ENCODE peak calls at places on chromosomes 1 and 21, in five cellular contexts. P is pancreas, X is dorsolateral prefrontal cortex, Y is AG04450, K is fibroblast of lung. L is an unnamed sample.

GRCh38 chr1:169928438-169929209 is 34.9 kb upstream of the SCYL3 start:
- DNase-seq in P (no peak), X (no peak), Y (peak; percentile 16), K (peak; percentile 80), L (no peak)

GRCh38 chr1:82284213-82284612 is 483.5 kb downstream of the ADGRL2 start:
- DNase-seq in P (no peak), X (no peak), Y (no peak), K (peak; percentile 65), L (no peak)

GRCh38 chr21:31235671-31236450 is 108.2 kb downstream of the TIAM1 start:
- DNase-seq in P (no peak), X (no peak), Y (no peak), K (no peak), L (no peak)

GRCh38 chr1:12345350-12346217 is 115.8 kb downstream of the VPS13D start:
- DNase-seq in P (no peak), X (no peak), Y (no peak), K (no peak), L (no peak)

GRCh38 chr1:247857986-247858356 is 984 bp downstream of the TRIM58 start:
- DNase-seq in P (no peak), X (no peak), Y (no peak), K (no peak), L (no peak)

GRCh38 chr1:3277121-3277520 is 177.3 kb upstream of the ARHGEF16 start:
- DNase-seq in P (peak; percentile 22), X (no peak), Y (no peak), K (no peak), L (no peak)

GRCh38 chr1:182764029-182764768 is 25.4 kb upstream of the NPL start:
- DNase-seq in P (no peak), X (no peak), Y (no peak), K (no peak), L (no peak)

GRCh38 chr21:30567617-30568016 is 6.5 kb upstream of the KRTAP19-7 start:
- DNase-seq in P (no peak), X (no peak), Y (no peak), K (no peak), L (no peak)

GRCh38 chr21:45442276-45442675 is 37.3 kb downstream of the COL18A1 start:
- DNase-seq in P (peak; percentile 16), X (no peak), Y (no peak), K (no peak), L (no peak)

GRCh38 chr21:43815107-43815742 is 25.8 kb downstream of the RRP1 start:
- DNase-seq in P (no peak), X (no peak), Y (no peak), K (no peak), L (no peak)

GRCh38 chr1:169694304-169694703 is 17.1 kb downstream of the SELL start:
- DNase-seq in P (no peak), X (no peak), Y (no peak), K (no peak), L (no peak)

GRCh38 chr1:185956881-185957280 is 222.7 kb downstream of the HMCN1 start:
- DNase-seq in P (no peak), X (no peak), Y (no peak), K (no peak), L (no peak)

GRCh38 chr1:47684964-47685762 is 247.3 kb downstream of the FOXD2 start:
- DNase-seq in P (no peak), X (no peak), Y (no peak), K (no peak), L (no peak)

GRCh38 chr1:236501093-236501492 is 22.7 kb upstream of the LGALS8 start:
- DNase-seq in P (no peak), X (no peak), Y (no peak), K (no peak), L (no peak)

GRCh38 chr1:236502579-236502971 is 21.2 kb upstream of the LGALS8 start:
- DNase-seq in P (no peak), X (no peak), Y (no peak), K (no peak), L (no peak)

GRCh38 chr1:236507022-236507700 is 16.6 kb upstream of the LGALS8 start:
- DNase-seq in P (no peak), X (no peak), Y (no peak), K (no peak), L (no peak)

GRCh38 chr1:236497908-236498307 is 25.9 kb upstream of the LGALS8 start:
- DNase-seq in P (no peak), X (no peak), Y (no peak), K (no peak), L (no peak)

DNA sequence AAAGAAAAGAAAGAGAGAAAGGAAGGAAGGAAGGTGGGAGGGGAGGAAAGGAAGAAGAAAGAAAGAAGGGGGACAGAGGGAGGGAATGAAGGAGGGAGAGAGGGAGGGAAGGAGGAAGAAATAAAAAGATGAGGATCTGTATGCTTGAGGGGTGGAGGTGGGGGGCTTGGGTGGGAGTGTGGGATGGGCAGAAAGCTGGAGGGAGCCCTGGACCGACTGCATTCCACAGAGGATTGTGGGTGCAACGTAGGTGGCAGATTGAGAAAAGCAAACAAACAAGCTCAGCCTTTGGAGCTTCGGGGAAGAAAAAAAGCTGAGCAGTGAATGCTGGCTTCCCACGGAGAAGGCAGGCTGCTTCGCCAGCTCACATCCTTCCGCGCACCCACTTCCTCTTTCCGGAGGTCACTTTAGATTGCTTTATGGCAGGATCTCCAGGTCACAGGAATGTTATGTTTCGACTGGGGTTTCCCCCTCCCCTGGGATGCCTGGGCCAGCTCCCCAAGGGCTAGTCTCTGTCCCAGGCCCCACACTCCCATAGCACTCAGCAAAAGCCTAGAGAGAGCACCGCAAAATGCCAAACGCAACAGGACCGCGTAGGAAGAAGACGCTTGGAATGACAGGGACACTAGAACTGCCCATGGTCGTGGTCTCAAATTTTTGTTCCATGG is 20.7 kb upstream of the LGALS8 start:
- DNase-seq in P (peak; percentile 54), X (no peak), Y (peak; percentile 47), K (peak; percentile 51), L (no peak)
- H3K4me3 ChIP-seq in P (no peak overlapping the region), X (peak overlapping the region; percentile 51), Y (peak overlapping the region; percentile 31), K (no peak overlapping the region), L (no peak overlapping the region)

DNA sequence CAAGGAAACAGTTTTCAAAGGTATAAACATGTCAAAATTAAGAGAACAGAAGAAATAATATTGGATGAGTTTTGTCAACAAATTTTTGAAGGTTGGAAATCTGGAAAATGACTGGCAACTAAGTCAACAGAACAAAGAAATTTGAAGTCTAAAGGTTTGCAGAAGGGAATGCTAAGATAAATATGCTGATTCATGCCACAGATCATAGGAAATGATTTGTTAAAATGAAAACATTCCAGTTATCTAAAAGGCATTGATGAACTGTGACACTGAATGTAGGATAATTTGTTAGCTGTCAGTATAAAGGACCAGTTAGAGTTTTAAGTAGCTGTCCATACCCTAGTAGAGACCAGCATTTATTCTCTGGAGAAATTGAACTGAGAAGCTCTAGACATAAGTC is 157.9 kb upstream of the CHRM3 start:
- DNase-seq in P (no peak), X (no peak), Y (no peak), K (no peak), L (no peak)
- H3K27ac ChIP-seq in P (no peak overlapping the region), X (no peak overlapping the region), Y (no peak overlapping the region), K (no peak overlapping the region), L (no peak overlapping the region)

GRCh38 chr1:1212780-1213152 is 1.2 kb downstream of the TNFRSF4 start:
- DNase-seq in P (peak; percentile 37), X (no peak), Y (no peak), K (no peak), L (no peak)

GRCh38 chr1:1213153-1213918 is 617 bp downstream of the TNFRSF4 start:
- DNase-seq in P (peak; percentile 31), X (no peak), Y (no peak), K (no peak), L (no peak)

GRCh38 chr1:1215881-1216605 is 2.1 kb upstream of the TNFRSF4 start:
- DNase-seq in P (no peak), X (no peak), Y (no peak), K (no peak), L (no peak)

GRCh38 chr1:1215266-1215676 is 1.3 kb upstream of the TNFRSF4 start:
- DNase-seq in P (peak; percentile 15), X (no peak), Y (no peak), K (no peak), L (no peak)

GRCh38 chr1:1213919-1214599 is at the start of gene TNFRSF4:
- DNase-seq in P (peak; percentile 23), X (no peak), Y (no peak), K (no peak), L (no peak)
- H3K4me3 ChIP-seq in P (no peak within 1 kb of the TSS), X (no peak within 1 kb of the TSS), Y (no peak within 1 kb of the TSS), K (no peak within 1 kb of the TSS), L (no peak within 1 kb of the TSS)

GRCh38 chr1:39752703-39753102 is 14.0 kb downstream of the PPIE start:
- DNase-seq in P (no peak), X (no peak), Y (no peak), K (no peak), L (no peak)
- H3K27ac ChIP-seq in P (no peak overlapping the region), X (peak overlapping the region; percentile 52), Y (no peak overlapping the region), K (no peak overlapping the region), L (no peak overlapping the region)

GRCh38 chr1:38328278-38329035 is 281.9 kb upstream of the POU3F1 start:
- DNase-seq in P (no peak), X (no peak), Y (no peak), K (no peak), L (no peak)
- H3K4me3 ChIP-seq in P (no peak overlapping the region), X (no peak overlapping the region), Y (no peak overlapping the region), K (no peak overlapping the region), L (no peak overlapping the region)

DNA sequence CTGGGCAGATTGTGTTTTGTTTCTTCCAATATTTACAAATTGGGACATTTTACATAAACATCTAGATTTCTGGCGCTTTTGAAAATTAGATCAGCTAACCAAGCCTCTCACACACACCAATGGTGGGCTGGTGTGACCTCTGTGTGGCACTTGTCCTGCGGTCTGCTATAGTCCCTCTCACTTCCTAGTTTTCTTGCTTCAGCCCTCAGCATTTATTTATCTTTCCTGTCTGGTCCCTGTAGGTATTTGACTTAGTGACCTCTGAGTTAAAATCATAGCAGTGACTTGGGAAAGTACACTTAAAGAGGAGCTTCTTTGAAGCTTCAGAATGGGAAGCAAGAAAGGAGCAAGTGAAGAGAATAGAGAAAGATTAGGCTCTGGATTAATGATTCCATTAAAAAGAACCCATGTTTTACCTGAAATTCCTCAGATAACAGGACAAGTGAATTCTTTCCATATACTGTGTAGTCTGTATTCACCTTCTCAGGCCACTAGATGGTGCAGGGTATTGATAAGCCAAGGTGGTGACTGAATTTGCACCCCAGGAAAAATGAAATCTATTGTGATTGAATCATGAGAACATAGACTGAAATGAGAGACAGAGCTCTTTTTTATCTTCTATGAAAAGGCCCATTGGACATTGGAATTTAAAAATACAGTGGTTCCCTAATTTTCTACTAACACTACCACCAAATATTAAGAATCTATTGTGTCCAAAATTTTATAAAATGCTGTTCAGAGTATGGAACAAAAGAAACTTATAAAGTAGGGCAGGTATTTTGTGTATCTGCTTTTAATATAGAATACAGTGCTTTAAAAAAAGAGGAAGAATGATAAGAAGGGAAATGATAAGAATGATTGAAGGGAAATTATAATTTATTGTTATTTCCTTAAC is 7.1 kb upstream of the DIPK1A start:
- DNase-seq in P (no peak), X (no peak), Y (no peak), K (peak; percentile 9), L (no peak)
- H3K27ac ChIP-seq in P (no peak overlapping the region), X (no peak overlapping the region), Y (no peak overlapping the region), K (no peak overlapping the region), L (no peak overlapping the region)